ENCODE peak calls at places on chromosomes 13 and 19, in four cellular contexts. A, E, D and T are unnamed samples.
A peak's percentile ranks its signal among the peaks of the same experiment; 100 is the strongest.

GRCh38 chr13:75550159-75550567 is 572 bp downstream of the UCHL3 start:
- DNase-seq in A (no peak), E (no peak), D (no peak), T (peak; percentile 86)

GRCh38 chr13:99955747-99956472 is 15.7 kb downstream of the ZIC5 start:
- DNase-seq in A (no peak), E (no peak), D (no peak), T (peak; percentile 57)

GRCh38 chr13:83577183-83577582 is 305.1 kb downstream of the SLITRK1 start:
- DNase-seq in A (no peak), E (no peak), D (no peak), T (no peak)

GRCh38 chr13:52723181-52723580 is 16.4 kb downstream of the CNMD start:
- DNase-seq in A (no peak), E (no peak), D (no peak), T (no peak)

GRCh38 chr13:44734204-44734707 is 158.1 kb upstream of the TSC22D1 start:
- DNase-seq in A (peak; percentile 91), E (no peak), D (no peak), T (peak; percentile 28)

GRCh38 chr19:12364391-12365093 is 941 bp downstream of the ZNF442 start:
- DNase-seq in A (no peak), E (no peak), D (no peak), T (peak; percentile 30)

GRCh38 chr13:26442541-26442940 is 114.9 kb upstream of the WASF3 start:
- DNase-seq in A (no peak), E (no peak), D (no peak), T (peak; percentile 36)

GRCh38 chr13:77177646-77178045 is 149.2 kb downstream of the MYCBP2 start:
- DNase-seq in A (no peak), E (no peak), D (no peak), T (no peak)

GRCh38 chr13:99575376-99575775 is 74.1 kb downstream of the TM9SF2 start:
- DNase-seq in A (no peak), E (no peak), D (no peak), T (no peak)

GRCh38 chr13:25249001-25249543 is 38.2 kb downstream of the MTMR6 start:
- DNase-seq in A (no peak), E (no peak), D (no peak), T (peak; percentile 73)

GRCh38 chr19:43465468-43466120 is at the start of gene LYPD3:
- DNase-seq in A (peak; percentile 49), E (no peak), D (no peak), T (no peak)

GRCh38 chr13:51912091-51912490 is 50.3 kb downstream of the CCDC70 start:
- DNase-seq in A (peak; percentile 50), E (no peak), D (no peak), T (peak; percentile 26)

GRCh38 chr13:56166864-56167263 is 973.9 kb upstream of the PRR20A start:
- DNase-seq in A (no peak), E (no peak), D (no peak), T (no peak)

GRCh38 chr13:43285891-43286602 is 262.7 kb downstream of the DNAJC15 start:
- DNase-seq in A (no peak), E (no peak), D (no peak), T (peak; percentile 15)

GRCh38 chr13:108113407-108113806 is 101.9 kb downstream of the LIG4 start:
- DNase-seq in A (no peak), E (no peak), D (no peak), T (no peak)

GRCh38 chr19:15453091-15453498 is 3.3 kb upstream of the WIZ start:
- DNase-seq in A (no peak), E (no peak), D (no peak), T (no peak)

GRCh38 chr13:40665754-40666057 is 735 bp downstream of the FOXO1 start:
- DNase-seq in A (no peak), E (peak; percentile 43), D (peak; percentile 38), T (peak; percentile 39)

GRCh38 chr19:19510432-19510831 is 4.9 kb downstream of the TSSK6 start:
- DNase-seq in A (no peak), E (no peak), D (no peak), T (no peak)

GRCh38 chr13:40064723-40065122 is 409.3 kb downstream of the COG6 start:
- DNase-seq in A (no peak), E (no peak), D (no peak), T (peak; percentile 78)

GRCh38 chr13:64529874-64530485 is 2700.2 kb downstream of the PCDH9 start:
- DNase-seq in A (no peak), E (peak; percentile 3), D (no peak), T (peak; percentile 17)

GRCh38 chr19:38062959-38063786 is 156.2 kb downstream of the SIPA1L3 start:
- DNase-seq in A (no peak), E (no peak), D (no peak), T (no peak)

GRCh38 chr13:51315658-51316057 is 23.8 kb upstream of the SERPINE3 start:
- DNase-seq in A (no peak), E (no peak), D (no peak), T (peak; percentile 63)

GRCh38 chr13:45564108-45564507 is 51.4 kb downstream of the ERICH6B start:
- DNase-seq in A (no peak), E (no peak), D (no peak), T (peak; percentile 78)

GRCh38 chr19:52170304-52170703 is 1.1 kb downstream of the ZNF836 start:
- DNase-seq in A (no peak), E (no peak), D (no peak), T (no peak)

GRCh38 chr13:36839281-36839680 is 20.3 kb downstream of the RFXAP start:
- DNase-seq in A (no peak), E (no peak), D (no peak), T (peak; percentile 34)

GRCh38 chr19:40630571-40631160 is 29.5 kb downstream of the LTBP4 start:
- DNase-seq in A (no peak), E (no peak), D (no peak), T (no peak)

GRCh38 chr19:35120492-35120891 is 4.9 kb downstream of the FXYD3 start:
- DNase-seq in A (no peak), E (no peak), D (no peak), T (peak; percentile 58)